ENCODE peak calls at places on chromosomes 5 and 9, in ten cellular contexts. D is renal cortical epithelial cell; L is activated T-cell treated with anti-CD3 and anti-CD28 coated beads for 4 hours; Y is BJ; U is sciatic nerve; T is activated naive CD4-positive, alpha-beta T cell; J is midbrain; Z is NCI-H1092; Q is brain microvascular endothelial cell; C is uterus. F is an unnamed sample.

GRCh38 chr9:71675129-71675856 is 93.0 kb downstream of the CEMIP2 start:
- DNase-seq in U (no peak), Q (no peak), J (no peak), L (no peak), D (no peak), T (no peak), Y (no peak), Z (no peak), C (no peak), F (no peak)

GRCh38 chr5:112685386-112685785 is 52.3 kb upstream of the APC start:
- DNase-seq in T (no peak), L (no peak), Y (no peak), D (no peak), Z (no peak), J (no peak), U (no peak), Q (no peak), C (no peak), F (no peak)

GRCh38 chr5:172766287-172767104 is 4.5 kb downstream of the DUSP1 start:
- DNase-seq in Y (peak), U (peak), Q (peak), J (peak), Z (no peak), T (no peak), L (no peak), D (peak), C (peak), F (no peak)

GRCh38 chr5:20300110-20300509 is 312.1 kb upstream of the CDH18 start:
- DNase-seq in Q (no peak), C (no peak), D (no peak), J (no peak), T (no peak), Z (no peak), L (no peak), Y (no peak), U (no peak), F (peak)

GRCh38 chr9:91033802-91034201 is 232.2 kb downstream of the SYK start:
- DNase-seq in L (peak), J (no peak), T (peak), D (no peak), Y (no peak), U (peak), C (peak), Q (no peak), Z (no peak), F (peak)

GRCh38 chr9:136512651-136513066 is 29.8 kb upstream of the SEC16A start:
- DNase-seq in D (no peak), U (no peak), L (no peak), T (no peak), Z (no peak), Q (no peak), Y (no peak), C (no peak), J (peak), F (no peak)

GRCh38 chr9:117678882-117679281 is 25.3 kb upstream of the TLR4 start:
- DNase-seq in Y (no peak), T (no peak), Q (peak), D (peak), L (no peak), Z (no peak), C (no peak), J (no peak), U (no peak), F (no peak)

GRCh38 chr9:20112367-20112766 is 323.5 kb upstream of the SLC24A2 start:
- DNase-seq in L (no peak), Y (no peak), Z (no peak), U (no peak), Q (no peak), J (no peak), D (no peak), T (no peak), C (no peak), F (no peak)

F was measured in H4.